ENCODE peak calls at places on chromosomes 11 and 22, in six cellular contexts. U is Calu3; A is non-pigmented ciliary epithelial cell; X is hypothalamus; T is activated gamma-delta T cell treated with anti-CD3 and anti-CD28 coated beads, Interleukin-2, amount 50 U/mL, for 16 hours; G is OCI-LY7. V is an unnamed sample.

GRCh38 chr11:120229451-120230424 is 10.2 kb upstream of the POU2F3 start:
- DNase-seq in U (peak; percentile 36), A (no peak), X (peak; percentile 53), T (no peak), G (peak; percentile 25), V (peak; percentile 49)

GRCh38 chr11:115425243-115425642 is 79.0 kb downstream of the CADM1 start:
- DNase-seq in U (no peak), A (no peak), X (no peak), T (no peak), G (no peak), V (peak; percentile 22)

GRCh38 chr22:21816787-21817496 is 50.5 kb downstream of the MAPK1 start:
- DNase-seq in U (peak; percentile 36), A (peak; percentile 77), X (no peak), T (peak; percentile 5), G (peak; percentile 86), V (peak; percentile 60)

GRCh38 chr22:30079952-30080533 is at the start of gene HORMAD2:
- DNase-seq in U (no peak), A (no peak), X (peak; percentile 29), T (no peak), G (no peak), V (peak; percentile 51)

GRCh38 chr22:22933807-22934542 is 46.4 kb downstream of the IGLL5 start:
- DNase-seq in U (no peak), A (no peak), X (no peak), T (no peak), G (no peak), V (no peak)

GRCh38 chr11:76161261-76161961 is 44.9 kb downstream of the WNT11 start:
- DNase-seq in U (no peak), A (no peak), X (no peak), T (no peak), G (no peak), V (no peak)

GRCh38 chr11:2355000-2355644 is 22.0 kb upstream of the CD81 start:
- DNase-seq in U (no peak), A (peak; percentile 10), X (no peak), T (no peak), G (no peak), V (no peak)

GRCh38 chr11:35357893-35358292 is 61.5 kb downstream of the SLC1A2 start:
- DNase-seq in U (no peak), A (no peak), X (no peak), T (no peak), G (no peak), V (no peak)

GRCh38 chr11:83124631-83125424 is 32.1 kb upstream of the PCF11 start:
- DNase-seq in U (no peak), A (no peak), X (no peak), T (no peak), G (no peak), V (no peak)

GRCh38 chr11:101397941-101398340 is 185.9 kb downstream of the TRPC6 start:
- DNase-seq in U (no peak), A (no peak), X (no peak), T (no peak), G (no peak), V (no peak)

GRCh38 chr11:35622070-35622469 is 3.8 kb downstream of the FJX1 start:
- DNase-seq in U (peak; percentile 14), A (peak; percentile 70), X (no peak), T (no peak), G (no peak), V (no peak)

GRCh38 chr22:43205748-43206514 is 19.0 kb upstream of the TTLL12 start:
- DNase-seq in U (no peak), A (no peak), X (no peak), T (peak; percentile 13), G (no peak), V (no peak)

GRCh38 chr11:117096140-117096972 is 1.9 kb downstream of the SIK3 start:
- DNase-seq in U (no peak), A (no peak), X (peak; percentile 67), T (peak; percentile 29), G (peak; percentile 75), V (peak; percentile 88)

GRCh38 chr11:68064876-68065275 is 26.1 kb downstream of the TCIRG1 start:
- DNase-seq in U (no peak), A (no peak), X (no peak), T (no peak), G (no peak), V (no peak)